ENCODE peak calls at places on chromosomes 16 and 17, in six cellular contexts. F is H9, S is GM23248, J is RWPE1, P is Caco-2, V is KBM-7. O is an unnamed sample.

GRCh38 chr16:57893559-57894389 is 77.2 kb downstream of the CNGB1 start:
- DNase-seq in F (no peak), S (peak; percentile 82), V (peak; percentile 75), J (peak; percentile 75), P (peak; percentile 73), O (peak; percentile 61)

GRCh38 chr17:15279011-15279477 is 13.9 kb upstream of the PMP22 start:
- DNase-seq in S (peak; percentile 97), J (peak; percentile 57), P (no peak), V (no peak), F (no peak), O (no peak)

GRCh38 chr16:14585287-14585686 is 44.8 kb downstream of the PARN start:
- DNase-seq in S (no peak), P (no peak), J (no peak), V (no peak), F (no peak), O (no peak)

GRCh38 chr17:20995164-20995872 is 47.5 kb downstream of the USP22 start:
- DNase-seq in J (no peak), S (no peak), F (no peak), V (no peak), P (no peak), O (no peak)

GRCh38 chr17:18315498-18316360 is 636 bp downstream of the SMCR8 start:
- DNase-seq in J (peak; percentile 9), S (no peak), F (no peak), P (no peak), V (peak; percentile 61), O (no peak)

GRCh38 chr17:77679589-77679988 is 278.9 kb upstream of the TNRC6C start:
- DNase-seq in F (no peak), S (no peak), V (no peak), J (no peak), P (no peak), O (no peak)

GRCh38 chr16:84360170-84360569 is 8.2 kb upstream of the ATP2C2 start:
- DNase-seq in F (no peak), V (no peak), J (no peak), S (no peak), P (no peak), O (no peak)

GRCh38 chr16:27298132-27298531 is 15.6 kb upstream of the IL4R start:
- DNase-seq in J (no peak), S (no peak), F (no peak), V (no peak), P (no peak), O (no peak)

GRCh38 chr16:30079480-30079879 is 3.7 kb downstream of the PPP4C start:
- DNase-seq in F (no peak), V (no peak), P (no peak), J (no peak), S (no peak), O (no peak)

GRCh38 chr16:4409081-4409932 is 7.1 kb downstream of the CORO7 start:
- DNase-seq in V (no peak), S (peak; percentile 35), J (peak; percentile 63), F (peak; percentile 41), P (no peak), O (no peak)

GRCh38 chr16:88618182-88618955 is 20.0 kb upstream of the IL17C start:
- DNase-seq in J (no peak), S (no peak), F (no peak), V (no peak), P (no peak), O (no peak)

GRCh38 chr17:28993013-28993600 is 12.7 kb downstream of the SEZ6 start:
- DNase-seq in S (no peak), F (no peak), V (no peak), P (no peak), J (peak; percentile 18), O (no peak)

GRCh38 chr17:8412089-8412488 is 14.5 kb upstream of the RNF222 start:
- DNase-seq in S (no peak), P (no peak), F (no peak), V (no peak), J (no peak), O (no peak)

GRCh38 chr17:44095647-44096496 is 25.3 kb downstream of the G6PC3 start:
- DNase-seq in S (peak; percentile 94), V (peak; percentile 97), J (peak; percentile 79), P (peak; percentile 67), F (peak; percentile 98), O (peak; percentile 50)

GRCh38 chr16:11201498-11202259 is 54.3 kb downstream of the SOCS1 start:
- DNase-seq in F (peak; percentile 86), P (no peak), J (peak; percentile 90), S (peak; percentile 94), V (peak; percentile 67), O (peak; percentile 93)

GRCh38 chr16:56927471-56927870 is 4.5 kb upstream of the HERPUD1 start:
- DNase-seq in F (no peak), V (no peak), S (no peak), J (no peak), P (no peak), O (no peak)

GRCh38 chr16:89761304-89761922 is 40.1 kb downstream of the ZNF276 start:
- DNase-seq in S (no peak), F (no peak), P (no peak), J (no peak), V (no peak), O (no peak)

GRCh38 chr16:799948-800833 is at the start of gene GNG13:
- DNase-seq in F (peak; percentile 74), V (no peak), S (peak; percentile 38), P (peak; percentile 52), J (no peak), O (no peak)

GRCh38 chr16:49024016-49024415 is 257.6 kb downstream of the CBLN1 start:
- DNase-seq in S (no peak), V (no peak), J (no peak), P (no peak), F (no peak), O (no peak)

GRCh38 chr17:17180741-17181525 is 25.2 kb downstream of the PLD6 start:
- DNase-seq in F (no peak), P (no peak), J (no peak), S (no peak), V (no peak), O (no peak)

GRCh38 chr16:15041260-15042011 is 14.4 kb downstream of the NTAN1 start:
- DNase-seq in V (no peak), F (peak; percentile 52), P (no peak), S (peak; percentile 94), J (peak; percentile 17), O (no peak)

GRCh38 chr17:6069611-6070279 is 434 bp upstream of the WSCD1 start:
- DNase-seq in J (no peak), V (peak; percentile 14), F (no peak), S (no peak), P (no peak), O (no peak)

GRCh38 chr17:48155889-48156670 is 48.5 kb downstream of the SNX11 start:
- DNase-seq in V (no peak), F (peak; percentile 61), S (no peak), P (no peak), J (no peak), O (no peak)

GRCh38 chr17:50625032-50625871 is 9.4 kb upstream of the ABCC3 start:
- DNase-seq in V (peak; percentile 15), F (no peak), S (no peak), J (no peak), P (no peak), O (no peak)

GRCh38 chr16:24820522-24820921 is 25.2 kb upstream of the SLC5A11 start:
- DNase-seq in S (peak; percentile 68), F (no peak), J (no peak), P (no peak), V (peak; percentile 21), O (no peak)

GRCh38 chr17:38604479-38605229 is 1.1 kb downstream of the SRCIN1 start:
- DNase-seq in S (peak; percentile 34), F (peak; percentile 83), V (peak; percentile 33), J (no peak), P (peak; percentile 48), O (no peak)

GRCh38 chr16:11156401-11156800 is 99.6 kb downstream of the SOCS1 start:
- DNase-seq in J (no peak), S (no peak), F (no peak), P (no peak), V (no peak), O (no peak)

GRCh38 chr16:30997887-30998711 is 12.3 kb downstream of the STX1B start:
- DNase-seq in P (no peak), S (peak; percentile 95), F (no peak), V (no peak), J (peak; percentile 92), O (no peak)